ENCODE peak calls at places on chromosomes 16 and 17, in nine cellular contexts. J, D, Q, Y, N, X, P, I and K are unnamed samples.

GRCh38 chr16:75559564-75560372 is 3.7 kb upstream of the TMEM231 start:
- DNase-seq in X (no peak), Y (peak), Q (no peak), I (peak), P (no peak), D (no peak), J (no peak), N (no peak), K (peak)

GRCh38 chr17:50712641-50713296 is 5.1 kb upstream of the ANKRD40 start:
- DNase-seq in D (no peak), J (no peak), X (no peak), Q (no peak), Y (no peak), I (no peak), N (no peak), P (no peak), K (no peak)

GRCh38 chr17:68423251-68423650 is 34.0 kb downstream of the WIPI1 start:
- DNase-seq in Q (no peak), D (no peak), X (no peak), P (no peak), J (no peak), N (no peak), Y (no peak), I (no peak), K (no peak)

GRCh38 chr17:82960419-82961271 is 118.8 kb upstream of the METRNL start:
- DNase-seq in P (no peak), Q (peak), J (no peak), Y (peak), X (peak), D (no peak), N (no peak), I (no peak), K (no peak)

GRCh38 chr17:68054296-68054900 is 18.9 kb downstream of the KPNA2 start:
- DNase-seq in J (no peak), Q (no peak), D (no peak), I (no peak), X (no peak), N (no peak), Y (no peak), P (no peak), K (no peak)

GRCh38 chr17:27882162-27882840 is 10.9 kb downstream of the LYRM9 start:
- DNase-seq in N (no peak), I (no peak), D (no peak), Y (no peak), X (no peak), P (no peak), Q (no peak), J (no peak), K (no peak)

GRCh38 chr17:79504181-79504605 is 106.7 kb downstream of the RBFOX3 start:
- DNase-seq in Y (no peak), X (no peak), N (no peak), J (no peak), I (no peak), Q (no peak), P (no peak), D (peak), K (no peak)

GRCh38 chr16:75301804-75302203 is 50.4 kb upstream of the BCAR1 start:
- DNase-seq in Y (no peak), N (no peak), I (no peak), Q (no peak), J (no peak), D (no peak), P (no peak), X (no peak), K (no peak)

GRCh38 chr16:85041184-85041928 is 13.8 kb downstream of the KIAA0513 start:
- DNase-seq in X (no peak), D (no peak), P (no peak), Q (no peak), N (no peak), Y (no peak), I (no peak), J (no peak), K (no peak)

GRCh38 chr16:48383877-48384304 is 1.3 kb downstream of the SIAH1 start:
- DNase-seq in I (peak), Y (peak), N (no peak), J (peak), X (no peak), P (no peak), Q (no peak), D (peak), K (no peak)

GRCh38 chr17:77734371-77735050 is 224.0 kb upstream of the TNRC6C start:
- DNase-seq in J (peak), N (no peak), Y (peak), Q (no peak), I (peak), P (peak), X (peak), D (peak), K (peak)

GRCh38 chr16:57341441-57342303 is 16.9 kb upstream of the CCL22 start:
- DNase-seq in X (no peak), D (peak), Y (no peak), J (no peak), N (no peak), P (no peak), I (no peak), Q (no peak), K (no peak)

GRCh38 chr17:29179232-29180036 is 764 bp downstream of the MYO18A start:
- DNase-seq in D (peak), Y (peak), J (peak), P (no peak), Q (no peak), N (no peak), X (peak), I (peak), K (peak)

GRCh38 chr17:12402963-12403622 is 262.6 kb upstream of the MYOCD start:
- DNase-seq in P (no peak), Y (no peak), Q (no peak), N (no peak), J (no peak), X (no peak), I (no peak), D (peak), K (no peak)

GRCh38 chr16:67199011-67199807 is at the start of gene ELMO3:
- DNase-seq in Y (peak), X (no peak), Q (no peak), P (no peak), N (no peak), J (peak), I (no peak), D (no peak), K (no peak)

GRCh38 chr17:7997186-7997585 is 5.2 kb upstream of the GUCY2D start:
- DNase-seq in N (no peak), X (no peak), P (no peak), Y (peak), J (peak), D (peak), I (peak), Q (peak), K (peak)

GRCh38 chr17:13311301-13311700 is 290.4 kb downstream of the HS3ST3A1 start:
- DNase-seq in J (no peak), Q (no peak), D (no peak), X (no peak), N (no peak), I (no peak), Y (no peak), P (no peak), K (no peak)

GRCh38 chr16:82761858-82762257 is 135.1 kb downstream of the CDH13 start:
- DNase-seq in N (no peak), D (no peak), X (no peak), P (no peak), J (no peak), Y (no peak), Q (no peak), I (no peak), K (no peak)

GRCh38 chr17:40417258-40417608 is 463 bp downstream of the TOP2A start:
- DNase-seq in P (no peak), I (peak), Y (peak), J (no peak), Q (no peak), N (no peak), D (peak), X (no peak), K (no peak)

GRCh38 chr16:81366316-81366932 is 51.7 kb downstream of the GAN start:
- DNase-seq in P (no peak), D (peak), X (no peak), Y (no peak), J (no peak), N (peak), I (peak), Q (no peak), K (peak)

GRCh38 chr17:40031706-40032105 is 16.5 kb downstream of the CSF3 start:
- DNase-seq in J (peak), X (no peak), Y (no peak), N (no peak), I (no peak), Q (no peak), D (no peak), P (no peak), K (no peak)

GRCh38 chr16:27424772-27425498 is 23.0 kb downstream of the IL21R start:
- DNase-seq in Y (peak), P (no peak), N (no peak), D (no peak), X (no peak), J (no peak), Q (peak), I (no peak), K (no peak)

GRCh38 chr17:55356440-55357328 is 65.0 kb downstream of the MMD start:
- DNase-seq in J (peak), P (peak), X (peak), D (peak), Y (peak), N (peak), I (peak), Q (no peak), K (peak)

GRCh38 chr16:3623642-3624041 is 12.2 kb upstream of the SLX4 start:
- DNase-seq in X (no peak), Q (no peak), I (no peak), D (no peak), N (no peak), P (no peak), J (no peak), Y (no peak), K (no peak)

GRCh38 chr17:8829036-8829941 is 30.1 kb upstream of the MFSD6L start:
- DNase-seq in P (no peak), D (no peak), Y (no peak), I (no peak), N (no peak), X (no peak), Q (no peak), J (no peak), K (no peak)

GRCh38 chr17:57404807-57405485 is 148.6 kb downstream of the MSI2 start:
- DNase-seq in P (no peak), N (no peak), X (no peak), J (no peak), I (no peak), Q (no peak), D (no peak), Y (no peak), K (no peak)

GRCh38 chr17:74130841-74131240 is 72.6 kb upstream of the RPL38 start:
- DNase-seq in Y (no peak), J (no peak), X (no peak), P (no peak), D (no peak), Q (no peak), N (no peak), I (no peak), K (no peak)

GRCh38 chr16:67537636-67538591 is 9.3 kb downstream of the RIPOR1 start:
- DNase-seq in J (peak), P (no peak), X (peak), D (no peak), N (no peak), Y (peak), Q (peak), I (peak), K (no peak)

GRCh38 chr17:51372345-51373004 is 112.1 kb downstream of the UTP18 start:
- DNase-seq in Q (no peak), Y (peak), X (no peak), P (no peak), J (peak), N (peak), I (peak), D (peak), K (peak)

GRCh38 chr16:78022347-78022746 is at the start of gene CLEC3A:
- DNase-seq in I (no peak), N (no peak), X (no peak), Q (no peak), J (no peak), D (no peak), Y (no peak), P (no peak), K (no peak)

GRCh38 chr16:85659805-85660511 is 28.8 kb downstream of the GINS2 start:
- DNase-seq in Q (peak), J (peak), X (no peak), P (no peak), N (no peak), Y (peak), D (peak), I (peak), K (peak)

GRCh38 chr17:60165976-60166375 is 16.2 kb downstream of the CA4 start:
- DNase-seq in Q (no peak), P (no peak), N (no peak), J (no peak), Y (no peak), I (peak), X (no peak), D (no peak), K (no peak)

GRCh38 chr17:43578699-43579569 is 32.8 kb upstream of the ETV4 start:
- DNase-seq in D (no peak), P (no peak), X (no peak), N (peak), Q (peak), Y (no peak), I (no peak), J (peak), K (no peak)

GRCh38 chr16:83768976-83769375 is 38.8 kb upstream of the HSBP1 start:
- DNase-seq in X (no peak), P (no peak), J (no peak), D (no peak), Q (no peak), Y (no peak), N (no peak), I (no peak), K (no peak)

GRCh38 chr16:88381820-88382451 is 823 bp upstream of the ZNF469 start:
- DNase-seq in D (no peak), P (no peak), X (no peak), Q (peak), I (no peak), J (no peak), N (no peak), Y (no peak), K (no peak)

GRCh38 chr17:17721140-17721668 is 39.9 kb downstream of the RAI1 start:
- DNase-seq in Q (no peak), I (no peak), N (no peak), D (no peak), X (no peak), J (no peak), P (no peak), Y (no peak), K (no peak)

GRCh38 chr17:17722081-17722905 is 41.0 kb downstream of the RAI1 start:
- DNase-seq in D (no peak), Q (no peak), J (no peak), X (no peak), N (no peak), Y (no peak), I (no peak), P (no peak), K (no peak)

GRCh38 chr17:17723354-17724261 is 42.4 kb downstream of the RAI1 start:
- DNase-seq in Y (peak), D (no peak), J (no peak), X (no peak), P (no peak), N (no peak), Q (no peak), I (peak), K (no peak)

GRCh38 chr17:17724307-17724921 is 43.2 kb downstream of the RAI1 start:
- DNase-seq in Q (peak), N (no peak), P (no peak), I (peak), D (no peak), Y (no peak), J (no peak), X (no peak), K (no peak)

DNA sequence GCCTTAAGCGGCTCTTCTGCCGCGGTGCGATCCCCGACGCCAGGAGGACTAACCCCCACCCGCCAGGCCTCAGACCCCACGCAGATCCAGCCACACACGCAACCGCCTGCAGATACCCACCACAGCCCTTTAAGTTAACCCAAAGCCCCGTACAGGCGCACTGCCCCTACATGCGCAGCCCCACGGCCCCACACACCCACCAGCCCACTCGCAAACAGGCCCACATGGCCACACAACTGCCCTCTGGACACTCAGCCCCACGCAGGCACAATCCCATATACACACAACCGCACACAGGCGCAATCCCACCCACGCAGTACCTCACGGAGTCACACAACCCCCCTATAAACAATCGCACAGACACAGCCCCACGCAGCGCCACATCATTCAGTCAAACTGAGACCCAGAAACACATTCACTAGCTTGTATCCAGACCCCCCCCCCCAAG is 41.7 kb downstream of the RAI1 start:
- DNase-seq in P (no peak), X (no peak), Y (no peak), N (no peak), Q (no peak), I (no peak), J (no peak), D (no peak), K (no peak)
- TF ChIP-seq POLR2A in P (no peak), X (no peak), Y (no peak), N (no peak), Q (no peak), I (no peak), J (no peak), D (no peak), K (no peak)

DNA sequence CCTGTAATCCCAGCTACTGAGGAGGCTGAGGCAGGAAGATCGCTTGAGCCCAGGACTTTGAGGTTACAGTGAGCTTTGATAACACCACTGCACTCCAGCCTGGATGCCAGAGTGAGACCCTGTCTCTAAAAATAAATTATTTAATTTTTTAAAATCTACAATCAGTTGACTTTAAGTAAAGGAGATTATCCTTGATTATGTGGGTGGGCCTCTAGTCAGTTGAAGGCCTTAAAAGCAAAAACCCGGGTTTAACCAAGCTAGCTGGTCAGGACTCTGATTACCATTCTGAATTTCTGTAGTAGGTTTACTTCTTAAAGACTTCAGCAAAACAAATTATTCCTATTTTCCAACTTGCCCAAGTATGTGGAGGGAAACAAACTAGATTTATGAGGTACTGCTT is 4.4 kb downstream of the RNF157 start:
- DNase-seq in Q (no peak), N (no peak), P (no peak), X (no peak), J (no peak), Y (no peak), D (no peak), I (no peak), K (no peak)
- TF ChIP-seq POLR2A in Q (no peak), N (no peak), P (no peak), X (no peak), J (no peak), Y (no peak), D (no peak), I (no peak), K (no peak)

GRCh38 chr16:89723279-89724250 is 2.2 kb downstream of the ZNF276 start:
- DNase-seq in J (peak), P (peak), Y (peak), X (peak), D (no peak), I (no peak), Q (peak), N (no peak), K (no peak)

GRCh38 chr16:89722392-89723278 is 1.3 kb downstream of the ZNF276 start:
- DNase-seq in J (peak), Q (peak), P (peak), D (peak), I (peak), N (no peak), X (peak), Y (peak), K (no peak)

GRCh38 chr16:89721644-89722391 is 481 bp downstream of the ZNF276 start:
- DNase-seq in D (peak), Q (peak), Y (peak), X (peak), J (peak), I (peak), N (no peak), P (no peak), K (no peak)

GRCh38 chr16:89720520-89720858 is 209 bp downstream of the VPS9D1 start:
- DNase-seq in I (no peak), N (no peak), D (no peak), Q (peak), X (peak), J (peak), P (no peak), Y (peak), K (no peak)

DNA sequence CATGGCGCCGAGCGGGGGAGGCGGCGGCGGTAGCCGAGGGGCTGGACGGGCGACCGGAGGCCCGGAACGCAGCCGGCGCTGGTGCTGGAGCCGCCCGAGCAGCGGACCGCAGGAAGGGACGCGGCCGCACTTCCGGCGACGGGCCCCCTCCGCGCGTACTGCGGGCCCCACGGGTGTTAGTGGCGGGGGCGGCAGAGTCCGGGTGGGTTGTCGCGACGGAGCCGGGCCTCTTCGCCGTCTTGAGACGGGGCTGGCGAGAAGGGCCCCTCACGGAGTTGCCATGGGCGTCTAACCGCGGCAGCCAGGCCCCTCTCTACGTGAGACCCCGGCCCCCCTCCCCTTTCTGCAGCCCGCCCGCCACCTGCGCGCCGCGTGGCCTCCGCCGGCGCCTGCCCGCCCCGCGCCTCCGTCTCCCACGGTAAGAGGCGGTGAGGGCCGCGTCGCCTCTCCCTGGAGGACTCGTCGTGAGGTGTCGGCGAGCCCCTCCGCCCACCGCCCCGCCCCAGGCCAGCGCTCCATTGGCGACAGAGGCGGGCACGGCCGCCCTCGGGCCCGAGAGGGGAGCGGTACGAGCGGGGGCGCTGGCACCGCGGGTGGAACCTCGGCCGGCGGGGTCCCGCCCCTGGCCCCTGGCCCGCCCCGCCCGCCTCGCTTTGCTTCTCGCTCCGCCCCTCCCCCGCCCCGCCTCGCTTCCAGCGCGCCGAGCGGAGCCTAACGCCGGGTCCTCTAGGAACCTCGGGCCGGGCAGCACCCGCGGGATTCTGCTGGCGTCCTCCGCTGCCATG is at the start of the genes VPS9D1 and ZNF276:
- DNase-seq in N (no peak), I (peak), X (peak), Y (peak), P (peak), D (peak), Q (peak), J (peak), K (peak)
- TF ChIP-seq POLR2A in N (peak), I (peak), X (no peak), Y (no peak), P (peak), D (peak), Q (no peak), J (peak), K (peak)

GRCh38 chr16:5693426-5693825 is 595.8 kb upstream of the EEF2KMT start:
- DNase-seq in Q (no peak), I (no peak), D (no peak), Y (no peak), J (no peak), X (no peak), N (no peak), P (no peak), K (no peak)
- TF ChIP-seq POLR2A in Q (no peak), I (no peak), D (no peak), Y (no peak), J (no peak), X (no peak), N (no peak), P (no peak), K (no peak)

GRCh38 chr17:41689497-41690299 is 1.0 kb downstream of the EIF1 start:
- DNase-seq in Y (peak), D (peak), I (peak), J (peak), N (no peak), P (no peak), X (no peak), Q (no peak), K (no peak)
- TF ChIP-seq POLR2A in Y (no peak), D (no peak), I (no peak), J (no peak), N (no peak), P (no peak), X (no peak), Q (no peak), K (no peak)

GRCh38 chr16:30924086-30924714 is 828 bp downstream of the FBXL19 start:
- DNase-seq in Y (no peak), Q (peak), I (no peak), J (no peak), D (no peak), P (no peak), X (peak), N (no peak), K (no peak)
- TF ChIP-seq POLR2A in Y (no peak), Q (no peak), I (no peak), J (no peak), D (no peak), P (no peak), X (no peak), N (no peak), K (no peak)

GRCh38 chr17:38752119-38752929 is at the start of gene PSMB3:
- DNase-seq in N (peak), P (peak), X (peak), J (peak), Y (peak), D (peak), Q (peak), I (peak), K (peak)
- TF ChIP-seq POLR2A in N (peak), P (peak), X (peak), J (peak), Y (no peak), D (peak), Q (no peak), I (peak), K (peak)